ENCODE peak calls at places on chromosomes 16 and 17, in four cellular contexts. One of them, this sample, is unnamed.

GRCh38 chr16:81067166-81067565 is 9.9 kb downstream of the C16orf46 start:
- DNase-seq in adrenal gland: no peak
- DNase-seq in ovary: no peak
- DNase-seq in HCT116: no peak
- DNase-seq in this sample: no peak

GRCh38 chr16:66728117-66728787 is 23.2 kb downstream of the DYNC1LI2 start:
- DNase-seq in adrenal gland: peak; percentile 59
- DNase-seq in ovary: peak; percentile 37
- DNase-seq in HCT116: peak; percentile 28
- DNase-seq in this sample: no peak

GRCh38 chr16:25157476-25157875 is 45.9 kb downstream of the LCMT1 start:
- DNase-seq in adrenal gland: no peak
- DNase-seq in ovary: no peak
- DNase-seq in HCT116: no peak
- DNase-seq in this sample: no peak

GRCh38 chr17:39094607-39095308 is 56.7 kb downstream of the PLXDC1 start:
- DNase-seq in adrenal gland: no peak
- DNase-seq in ovary: no peak
- DNase-seq in HCT116: no peak
- DNase-seq in this sample: no peak

GRCh38 chr17:59093702-59094231 is 12.9 kb downstream of the TRIM37 start:
- DNase-seq in adrenal gland: peak; percentile 36
- DNase-seq in ovary: peak; percentile 24
- DNase-seq in HCT116: no peak
- DNase-seq in this sample: no peak

GRCh38 chr16:29876578-29877249 is 13.7 kb upstream of the CDIPT start:
- DNase-seq in adrenal gland: no peak
- DNase-seq in ovary: no peak
- DNase-seq in HCT116: no peak
- DNase-seq in this sample: no peak

GRCh38 chr16:739560-740458 is 988 bp downstream of the CIAO3 start:
- DNase-seq in adrenal gland: no peak
- DNase-seq in ovary: peak; percentile 7
- DNase-seq in HCT116: no peak
- DNase-seq in this sample: no peak

GRCh38 chr16:2037115-2037514 is 10.4 kb downstream of the NHERF2 start:
- DNase-seq in adrenal gland: no peak
- DNase-seq in ovary: no peak
- DNase-seq in HCT116: no peak
- DNase-seq in this sample: no peak

GRCh38 chr16:28596840-28597691 is at the start of gene SULT1A2:
- DNase-seq in adrenal gland: no peak
- DNase-seq in ovary: no peak
- DNase-seq in HCT116: peak; percentile 26
- DNase-seq in this sample: no peak

GRCh38 chr17:77228224-77229215 is 87.8 kb downstream of the SEC14L1 start:
- DNase-seq in adrenal gland: no peak
- DNase-seq in ovary: no peak
- DNase-seq in HCT116: no peak
- DNase-seq in this sample: no peak
- TF ChIP-seq POLR2A in adrenal gland: no peak
- TF ChIP-seq POLR2A in ovary: no peak
- TF ChIP-seq POLR2A in HCT116: no peak
- TF ChIP-seq POLR2A in this sample: no peak

DNA sequence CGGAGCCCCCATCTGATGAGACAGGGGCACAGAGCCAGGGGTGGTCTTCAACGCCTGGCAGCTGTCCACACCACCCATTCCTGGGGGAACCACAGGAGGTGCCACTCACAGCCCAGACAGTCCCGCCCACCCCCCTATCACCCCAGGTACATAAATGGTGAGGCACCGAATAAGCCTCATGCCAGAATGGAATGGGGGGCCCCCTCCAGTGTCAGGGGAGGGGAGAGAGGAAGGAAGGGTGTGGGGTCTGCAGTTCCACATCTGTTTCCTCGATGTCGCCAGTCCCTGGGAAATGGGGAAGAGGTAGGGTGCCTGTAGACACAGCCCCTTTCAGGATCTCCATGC is 1.7 kb downstream of the TMC6 start:
- DNase-seq in adrenal gland: no peak
- DNase-seq in ovary: no peak
- DNase-seq in HCT116: no peak
- DNase-seq in this sample: no peak
- H3K27ac ChIP-seq in adrenal gland: peak overlapping the region; percentile 91
- H3K27ac ChIP-seq in ovary: no peak overlapping the region
- H3K27ac ChIP-seq in HCT116: peak overlapping the region; percentile 95
- H3K27ac ChIP-seq in this sample: peak overlapping the region; percentile 79

GRCh38 chr16:74713876-74714275 is 13.2 kb upstream of the MLKL start:
- DNase-seq in adrenal gland: no peak
- DNase-seq in ovary: no peak
- DNase-seq in HCT116: no peak
- DNase-seq in this sample: no peak

GRCh38 chr16:74711938-74712337 is 11.3 kb upstream of the MLKL start:
- DNase-seq in adrenal gland: no peak
- DNase-seq in ovary: no peak
- DNase-seq in HCT116: no peak
- DNase-seq in this sample: no peak

GRCh38 chr16:74713325-74713724 is 12.7 kb upstream of the MLKL start:
- DNase-seq in adrenal gland: no peak
- DNase-seq in ovary: no peak
- DNase-seq in HCT116: no peak
- DNase-seq in this sample: no peak

GRCh38 chr16:74710401-74710800 is 9.7 kb upstream of the MLKL start:
- DNase-seq in adrenal gland: no peak
- DNase-seq in ovary: no peak
- DNase-seq in HCT116: no peak
- DNase-seq in this sample: no peak

GRCh38 chr16:74709477-74709877 is 8.8 kb upstream of the MLKL start:
- DNase-seq in adrenal gland: peak; percentile 86
- DNase-seq in ovary: peak; percentile 61
- DNase-seq in HCT116: peak; percentile 58
- DNase-seq in this sample: peak; percentile 86
- TF ChIP-seq POLR2A in adrenal gland: no peak
- TF ChIP-seq POLR2A in ovary: no peak
- TF ChIP-seq POLR2A in HCT116: no peak
- TF ChIP-seq POLR2A in this sample: no peak

DNA sequence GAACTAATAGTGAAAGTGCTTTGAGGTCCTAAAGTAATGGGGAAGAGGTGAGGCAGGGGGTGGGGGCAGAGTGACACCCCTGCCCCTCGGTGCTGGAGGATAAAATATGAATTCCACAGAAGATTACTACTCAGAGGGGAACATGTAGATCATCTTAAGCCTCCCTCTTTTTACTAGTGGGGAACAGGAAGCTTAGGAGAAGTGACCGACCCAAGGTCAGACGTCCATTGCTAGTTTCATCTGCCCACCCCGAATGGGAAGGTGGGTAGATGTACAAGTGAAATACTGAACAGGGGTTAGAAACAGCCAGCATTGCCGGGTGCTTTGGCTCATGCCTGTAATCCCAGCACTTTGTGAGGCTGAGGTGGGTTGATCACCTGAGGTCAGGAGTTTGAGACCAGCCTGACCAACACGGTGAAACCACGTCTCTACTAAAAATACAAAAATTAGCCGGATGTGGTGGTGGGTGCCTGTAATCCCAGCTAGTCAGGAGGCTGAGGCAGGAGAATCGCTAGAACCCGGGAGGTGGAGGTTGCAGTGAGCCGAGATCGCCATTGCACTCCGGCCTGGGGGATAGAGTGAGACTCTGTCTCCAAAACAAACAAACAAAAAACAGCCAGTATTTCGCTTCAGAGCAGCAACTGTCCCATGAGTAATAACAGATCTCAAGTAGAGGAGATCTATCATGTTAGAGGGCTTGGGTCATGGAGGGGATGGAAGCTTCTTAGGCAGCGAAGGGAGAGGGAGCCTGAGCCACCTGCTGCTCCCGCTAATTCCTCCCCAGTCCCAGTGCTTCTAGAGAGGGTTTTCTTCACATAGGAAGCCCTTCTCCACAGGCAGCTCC is 1.2 kb upstream of the NR1D1 start:
- DNase-seq in adrenal gland: no peak
- DNase-seq in ovary: no peak
- DNase-seq in HCT116: no peak
- DNase-seq in this sample: no peak
- H3K27ac ChIP-seq in adrenal gland: peak overlapping the region; percentile 97
- H3K27ac ChIP-seq in ovary: peak overlapping the region; percentile 89
- H3K27ac ChIP-seq in HCT116: peak overlapping the region; percentile 96
- H3K27ac ChIP-seq in this sample: peak overlapping the region; percentile 98

GRCh38 chr16:70430667-70431536 is 8.0 kb downstream of the ST3GAL2 start:
- DNase-seq in adrenal gland: no peak
- DNase-seq in ovary: no peak
- DNase-seq in HCT116: no peak
- DNase-seq in this sample: no peak

GRCh38 chr16:70434489-70435260 is 4.2 kb downstream of the ST3GAL2 start:
- DNase-seq in adrenal gland: no peak
- DNase-seq in ovary: no peak
- DNase-seq in HCT116: no peak
- DNase-seq in this sample: no peak

GRCh38 chr16:70433456-70434103 is 5.3 kb downstream of the ST3GAL2 start:
- DNase-seq in adrenal gland: peak; percentile 61
- DNase-seq in ovary: peak; percentile 40
- DNase-seq in HCT116: no peak
- DNase-seq in this sample: no peak

GRCh38 chr16:70432304-70432799 is 6.5 kb downstream of the ST3GAL2 start:
- DNase-seq in adrenal gland: no peak
- DNase-seq in ovary: no peak
- DNase-seq in HCT116: no peak
- DNase-seq in this sample: no peak

DNA sequence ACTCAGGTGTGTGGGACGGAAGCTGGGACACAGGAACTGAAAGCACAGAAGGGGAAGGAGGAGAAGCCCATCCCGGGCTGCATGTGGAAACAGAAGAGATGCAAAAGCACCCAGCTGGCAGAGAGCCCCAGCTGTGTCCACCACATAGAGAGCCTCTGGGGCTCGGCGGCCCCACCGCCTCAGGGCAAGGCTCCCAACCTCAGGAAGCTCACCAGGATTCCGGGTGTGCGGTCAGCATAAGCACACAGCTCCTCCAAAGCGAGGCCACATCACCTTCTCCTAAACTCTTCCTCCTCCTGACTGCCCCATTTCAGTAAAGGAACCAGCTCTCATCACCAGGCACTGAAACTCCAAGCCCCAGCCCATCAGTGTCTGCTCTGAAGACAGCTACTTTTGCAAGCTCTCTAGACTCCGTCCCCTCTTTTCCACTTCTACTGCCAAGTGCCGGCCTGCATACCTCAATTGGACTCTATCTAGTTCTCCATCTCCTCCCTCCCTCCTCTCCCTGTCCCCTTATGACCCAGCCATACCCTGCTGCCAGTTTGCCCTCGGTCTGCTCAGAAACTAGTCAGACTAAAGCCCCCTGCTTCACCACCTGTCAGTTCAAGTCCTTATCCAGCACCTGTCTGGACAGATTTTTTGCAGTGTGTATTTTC is 6.0 kb downstream of the ST3GAL2 start:
- DNase-seq in adrenal gland: no peak
- DNase-seq in ovary: no peak
- DNase-seq in HCT116: no peak
- DNase-seq in this sample: no peak
- TF ChIP-seq POLR2A in adrenal gland: no peak
- TF ChIP-seq POLR2A in ovary: no peak
- TF ChIP-seq POLR2A in HCT116: no peak
- TF ChIP-seq POLR2A in this sample: no peak

GRCh38 chr17:75837899-75838298 is 6.3 kb downstream of the UNC13D start:
- DNase-seq in adrenal gland: no peak
- DNase-seq in ovary: no peak
- DNase-seq in HCT116: no peak
- DNase-seq in this sample: no peak

GRCh38 chr17:75834279-75834920 is 9.8 kb downstream of the UNC13D start:
- DNase-seq in adrenal gland: no peak
- DNase-seq in ovary: no peak
- DNase-seq in HCT116: no peak
- DNase-seq in this sample: no peak

GRCh38 chr17:75836605-75837004 is 7.6 kb downstream of the UNC13D start:
- DNase-seq in adrenal gland: no peak
- DNase-seq in ovary: no peak
- DNase-seq in HCT116: no peak
- DNase-seq in this sample: no peak

GRCh38 chr17:75832652-75833400 is 11.4 kb downstream of the UNC13D start:
- DNase-seq in adrenal gland: no peak
- DNase-seq in ovary: no peak
- DNase-seq in HCT116: no peak
- DNase-seq in this sample: no peak

DNA sequence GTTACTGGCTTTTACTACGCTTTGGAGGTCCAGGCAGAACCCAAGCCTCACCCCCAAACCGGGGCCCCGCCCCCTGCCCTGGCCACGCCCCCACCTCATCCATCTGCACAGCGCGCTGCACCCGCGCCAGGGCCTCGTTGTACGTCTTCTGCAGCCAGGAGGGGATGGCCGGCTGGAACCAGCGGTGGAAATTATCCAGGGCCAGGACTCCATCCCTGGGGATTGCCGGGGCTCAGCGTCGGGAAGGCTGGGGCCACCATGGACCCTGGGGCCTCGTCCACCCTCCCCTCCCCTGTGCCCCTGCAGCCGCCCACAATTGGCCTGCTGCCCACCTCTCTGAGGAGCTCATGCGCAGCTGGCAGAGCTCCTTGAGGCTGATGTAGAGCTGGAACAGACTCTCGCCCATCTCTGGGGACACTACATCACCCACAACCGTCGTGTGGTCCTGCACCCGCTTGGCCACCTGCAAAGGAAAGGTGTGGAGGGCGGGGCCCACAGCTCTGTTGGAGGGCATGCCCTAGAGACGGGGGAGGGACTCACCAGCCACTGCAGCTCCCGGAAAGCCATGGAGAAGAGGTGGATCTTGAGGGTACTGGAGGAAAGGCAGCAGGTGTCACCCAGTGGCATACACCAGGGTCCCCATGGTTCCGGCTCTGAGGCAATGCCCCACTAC is 8.8 kb downstream of the UNC13D start:
- DNase-seq in adrenal gland: no peak
- DNase-seq in ovary: no peak
- DNase-seq in HCT116: no peak
- DNase-seq in this sample: no peak
- H3K27ac ChIP-seq in adrenal gland: no peak overlapping the region
- H3K27ac ChIP-seq in ovary: no peak overlapping the region
- H3K27ac ChIP-seq in HCT116: no peak overlapping the region
- H3K27ac ChIP-seq in this sample: no peak overlapping the region

GRCh38 chr17:1627219-1627986 is 1.2 kb downstream of the SLC43A2 start:
- DNase-seq in adrenal gland: peak; percentile 52
- DNase-seq in ovary: no peak
- DNase-seq in HCT116: no peak
- DNase-seq in this sample: no peak

GRCh38 chr17:1627987-1628855 is at the start of gene SLC43A2:
- DNase-seq in adrenal gland: peak; percentile 76
- DNase-seq in ovary: peak; percentile 69
- DNase-seq in HCT116: peak; percentile 48
- DNase-seq in this sample: no peak

GRCh38 chr17:1629647-1630310 is 1.1 kb upstream of the SLC43A2 start:
- DNase-seq in adrenal gland: peak; percentile 74
- DNase-seq in ovary: no peak
- DNase-seq in HCT116: peak; percentile 29
- DNase-seq in this sample: no peak

GRCh38 chr17:1630662-1631061 is 2.0 kb upstream of the SLC43A2 start:
- DNase-seq in adrenal gland: no peak
- DNase-seq in ovary: no peak
- DNase-seq in HCT116: no peak
- DNase-seq in this sample: no peak

GRCh38 chr17:1628856-1629646 is 417 bp upstream of the SLC43A2 start:
- DNase-seq in adrenal gland: peak; percentile 94
- DNase-seq in ovary: peak; percentile 91
- DNase-seq in HCT116: peak; percentile 82
- DNase-seq in this sample: peak; percentile 97
- TF ChIP-seq POLR2A in adrenal gland: peak; percentile 51
- TF ChIP-seq POLR2A in ovary: peak; percentile 49
- TF ChIP-seq POLR2A in HCT116: no peak
- TF ChIP-seq POLR2A in this sample: no peak